ENCODE peak calls at places on chromosomes 12 and 14, in ten cellular contexts. J is CD8-positive, alpha-beta memory T cell; Q is CD4-positive, CD25-positive, alpha-beta regulatory T cell; I is PC-9; K is MM.1S; S is CD8-positive, alpha-beta T cell; L is right atrium auricular region; U is H1; C is transverse colon; Z is stomach. P is an unnamed sample. For H3K4me1, the result is how much of the 10 kb centered on the place peaks cover.

GRCh38 chr12:2806700-2807099 is 5.8 kb upstream of the ITFG2 start:
- DNase-seq in J (no peak), Q (no peak), I (no peak), K (no peak), S (no peak), L (no peak), U (no peak), C (no peak), Z (no peak), P (no peak)

GRCh38 chr14:23056257-23056955 is 914 bp downstream of the CDH24 start:
- DNase-seq in J (peak), Q (peak), I (peak), K (peak), S (peak), L (peak), U (peak), C (peak), Z (peak), P (peak)

GRCh38 chr12:2075558-2076195 is 22.9 kb downstream of the CACNA1C start:
- DNase-seq in J (no peak), Q (no peak), I (no peak), K (no peak), S (no peak), L (peak), U (no peak), C (no peak), Z (no peak), P (no peak)

GRCh38 chr12:43621262-43621661 is 69.3 kb upstream of the ADAMTS20 start:
- DNase-seq in J (no peak), Q (no peak), I (no peak), K (no peak), S (no peak), L (no peak), U (no peak), C (no peak), Z (no peak), P (no peak)

GRCh38 chr14:101088395-101088667 is 184.8 kb upstream of the RTL1 start:
- DNase-seq in J (no peak), Q (no peak), I (no peak), K (no peak), S (no peak), L (peak), U (no peak), C (no peak), Z (peak), P (no peak)

GRCh38 chr12:56338643-56339422 is at the start of gene IL23A:
- DNase-seq in J (peak), Q (peak), I (peak), K (peak), S (peak), L (no peak), U (peak), C (peak), Z (no peak), P (no peak)

GRCh38 chr12:82329508-82329907 is 28.7 kb downstream of the CCDC59 start:
- DNase-seq in J (no peak), Q (no peak), I (no peak), K (no peak), S (no peak), L (no peak), U (no peak), C (no peak), Z (no peak), P (no peak)

GRCh38 chr12:40342010-40342409 is 117.2 kb downstream of the LRRK2 start:
- DNase-seq in J (no peak), Q (no peak), I (no peak), K (peak), S (no peak), L (no peak), U (no peak), C (no peak), Z (no peak), P (no peak)

GRCh38 chr14:53193193-53193592 is 40.1 kb upstream of the DDHD1 start:
- DNase-seq in J (no peak), Q (no peak), I (no peak), K (no peak), S (no peak), L (no peak), U (no peak), C (no peak), Z (no peak), P (no peak)

GRCh38 chr14:54698501-54698900 is 131.6 kb downstream of the SAMD4A start:
- DNase-seq in J (no peak), Q (no peak), I (no peak), K (no peak), S (no peak), L (no peak), U (no peak), C (no peak), Z (no peak), P (no peak)

GRCh38 chr14:49497267-49497666 is 88.9 kb downstream of the RPS29 start:
- DNase-seq in J (no peak), Q (no peak), I (no peak), K (no peak), S (no peak), L (no peak), U (no peak), C (no peak), Z (no peak), P (no peak)

GRCh38 chr12:6921996-6922935 is 5.5 kb upstream of the ATN1 start:
- DNase-seq in J (no peak), Q (no peak), I (no peak), K (peak), S (no peak), L (no peak), U (no peak), C (peak), Z (no peak), P (no peak)

GRCh38 chr14:35333347-35333730 is 41.2 kb downstream of the PSMA6 start:
- DNase-seq in J (no peak), Q (no peak), I (no peak), K (no peak), S (no peak), L (no peak), U (peak), C (no peak), Z (no peak), P (no peak)

GRCh38 chr12:64392221-64392620 is 1.7 kb upstream of the C12orf56 start:
- DNase-seq in J (no peak), Q (no peak), I (no peak), K (peak), S (no peak), L (no peak), U (no peak), C (no peak), Z (no peak), P (no peak)

GRCh38 chr12:83077037-83077436 is 390.3 kb downstream of the TMTC2 start:
- DNase-seq in J (no peak), Q (no peak), I (no peak), K (no peak), S (no peak), L (no peak), U (no peak), C (no peak), Z (no peak), P (no peak)

GRCh38 chr12:64900540-64900939 is 76.1 kb downstream of the TBC1D30 start:
- DNase-seq in J (no peak), Q (no peak), I (no peak), K (no peak), S (no peak), L (no peak), U (no peak), C (no peak), Z (no peak), P (no peak)

GRCh38 chr12:2190085-2190484 is 137.3 kb downstream of the CACNA1C start:
- DNase-seq in J (no peak), Q (no peak), I (no peak), K (no peak), S (no peak), L (no peak), U (no peak), C (no peak), Z (no peak), P (no peak)

GRCh38 chr14:67396381-67396965 is 15.5 kb downstream of the PLEK2 start:
- DNase-seq in J (no peak), Q (no peak), I (peak), K (no peak), S (no peak), L (no peak), U (no peak), C (no peak), Z (no peak), P (no peak)

GRCh38 chr12:106863185-106863584 is 88.7 kb downstream of the RIC8B start:
- DNase-seq in J (no peak), Q (no peak), I (no peak), K (no peak), S (no peak), L (no peak), U (no peak), C (no peak), Z (no peak), P (no peak)

GRCh38 chr12:19410211-19410610 is 29.1 kb upstream of the AEBP2 start:
- DNase-seq in J (no peak), Q (no peak), I (no peak), K (no peak), S (no peak), L (no peak), U (no peak), C (no peak), Z (no peak), P (no peak)

GRCh38 chr12:17371491-17372290 is 718.3 kb downstream of the RERGL start:
- DNase-seq in J (no peak), Q (no peak), I (no peak), K (no peak), S (no peak), L (no peak), U (no peak), C (no peak), Z (no peak), P (no peak)

GRCh38 chr12:21416611-21417121 is 20.8 kb upstream of the PYROXD1 start:
- DNase-seq in J (no peak), Q (no peak), I (no peak), K (no peak), S (no peak), L (no peak), U (no peak), C (no peak), Z (no peak), P (no peak)

DNA sequence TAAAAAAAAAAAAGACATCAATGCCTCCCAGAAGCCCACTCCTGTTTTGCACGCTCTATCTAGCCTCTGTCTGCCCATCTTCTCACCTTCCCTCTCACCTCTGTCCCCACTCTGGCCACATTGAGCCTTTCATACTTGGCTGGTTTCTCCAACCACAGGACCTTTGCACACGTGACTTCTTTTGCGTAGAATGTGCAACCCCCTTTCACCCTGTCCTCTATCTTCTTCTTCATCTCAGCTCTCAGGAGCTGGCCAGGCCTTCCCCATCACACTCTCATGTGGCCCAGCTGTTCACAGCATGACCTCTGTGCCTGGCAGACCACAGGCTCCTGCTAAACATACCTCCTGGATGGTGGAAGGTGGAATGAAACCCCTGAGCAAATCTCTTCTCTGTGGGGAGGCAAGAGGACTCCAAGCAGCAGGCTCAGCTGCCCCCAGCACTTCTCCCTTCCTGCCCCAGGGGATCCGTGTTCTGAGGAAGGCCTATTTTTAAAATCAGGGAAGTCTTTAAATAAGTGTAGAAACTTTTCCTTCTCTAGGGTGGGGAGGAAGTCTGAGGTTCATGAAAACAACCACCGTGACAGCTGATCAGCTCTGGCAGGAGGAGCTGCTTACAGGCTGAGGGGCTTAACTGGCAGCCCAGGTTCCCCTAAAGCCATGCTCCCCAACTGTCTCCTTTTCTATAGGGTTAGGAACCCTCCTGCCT is 11.6 kb downstream of the HVCN1 start:
- DNase-seq in J (no peak), Q (no peak), I (no peak), K (peak), S (no peak), L (no peak), U (no peak), C (no peak), Z (no peak), P (no peak)
- H3K27ac ChIP-seq in J (peak), Q (no peak), I (no peak), K (peak), S (peak), L (peak), U (no peak), C (peak), Z (no peak), P (no peak)

GRCh38 chr14:28656704-28657255 is 109.8 kb upstream of the FOXG1 start:
- DNase-seq in J (no peak), Q (no peak), I (no peak), K (no peak), S (no peak), L (no peak), U (no peak), C (no peak), Z (no peak), P (no peak)
- H3K4me1 ChIP-seq in J (under half), Q (under half), I (under half), K (under half), S (under half), L (under half), U (under half), C (under half), Z (under half), P (under half)

GRCh38 chr12:25690996-25691864 is 138.1 kb upstream of the LMNTD1 start:
- DNase-seq in J (no peak), Q (no peak), I (no peak), K (no peak), S (no peak), L (no peak), U (no peak), C (no peak), Z (no peak), P (no peak)

GRCh38 chr12:25691865-25692114 is 138.7 kb upstream of the LMNTD1 start:
- DNase-seq in J (no peak), Q (no peak), I (no peak), K (no peak), S (no peak), L (no peak), U (no peak), C (no peak), Z (no peak), P (no peak)

GRCh38 chr12:25694072-25694471 is 141.0 kb upstream of the LMNTD1 start:
- DNase-seq in J (no peak), Q (no peak), I (no peak), K (no peak), S (no peak), L (peak), U (no peak), C (no peak), Z (no peak), P (no peak)

GRCh38 chr12:25689996-25690501 is 137.0 kb upstream of the LMNTD1 start:
- DNase-seq in J (no peak), Q (no peak), I (no peak), K (no peak), S (no peak), L (no peak), U (no peak), C (peak), Z (peak), P (peak)

GRCh38 chr12:25692115-25693035 is 139.3 kb upstream of the LMNTD1 start:
- DNase-seq in J (no peak), Q (no peak), I (no peak), K (no peak), S (no peak), L (peak), U (no peak), C (no peak), Z (no peak), P (peak)
- H3K27ac ChIP-seq in J (no peak), Q (no peak), I (no peak), K (no peak), S (no peak), L (peak), U (no peak), C (no peak), Z (no peak), P (no peak)

GRCh38 chr12:101889216-101889752 is 11.9 kb downstream of the DRAM1 start:
- DNase-seq in J (no peak), Q (no peak), I (no peak), K (no peak), S (no peak), L (no peak), U (no peak), C (no peak), Z (no peak), P (no peak)
- H3K4me1 ChIP-seq in J (under half), Q (under half), I (under half), K (under half), S (under half), L (under half), U (under half), C (under half), Z (half or more), P (under half)

P was measured in pancreas.